ENCODE peak calls at places on chromosomes 5 and 9, in seven cellular contexts. M is GM12878; W is EH; X is tibial artery; Y is stimulated activated CD8-positive, alpha-beta memory T cell treated with anti-CD3 and anti-CD28 coated beads, Interleukin-15, amount 100 ng/mL, for 48 hours; H is activated CD4-positive, CD25-positive, alpha-beta regulatory T cell treated with anti-CD3 and anti-CD28 coated beads, Interleukin-2, amount 50 U/mL, for 72 hours; U is mesothelial cell of epicardium. V is an unnamed sample.

GRCh38 chr5:134494780-134495179 is 30.7 kb upstream of the JADE2 start:
- DNase-seq in M (no peak), W (no peak), X (no peak), Y (no peak), H (no peak), U (no peak), V (no peak)

GRCh38 chr9:34576943-34577634 is 12.4 kb downstream of the CNTFR start:
- DNase-seq in M (no peak), W (no peak), X (no peak), Y (no peak), H (no peak), U (no peak), V (no peak)

GRCh38 chr9:69546265-69546664 is 125.9 kb downstream of the APBA1 start:
- DNase-seq in M (no peak), W (peak), X (no peak), Y (no peak), H (no peak), U (no peak), V (peak)

GRCh38 chr5:140481758-140482157 is 65.7 kb upstream of the EIF4EBP3 start:
- DNase-seq in M (no peak), W (peak), X (no peak), Y (no peak), H (no peak), U (no peak), V (no peak)

GRCh38 chr5:55577353-55578060 is 42.7 kb upstream of the PLPP1 start:
- DNase-seq in M (no peak), W (peak), X (peak), Y (no peak), H (no peak), U (no peak), V (no peak)

GRCh38 chr9:77712533-77713130 is 64.5 kb upstream of the GNA14 start:
- DNase-seq in M (no peak), W (peak), X (no peak), Y (no peak), H (no peak), U (no peak), V (peak)

GRCh38 chr9:72935595-72935994 is 17.3 kb downstream of the ALDH1A1 start:
- DNase-seq in M (no peak), W (no peak), X (no peak), Y (no peak), H (no peak), U (no peak), V (no peak)

GRCh38 chr9:132892383-132892782 is 13.7 kb downstream of the SPACA9 start:
- DNase-seq in M (no peak), W (no peak), X (no peak), Y (no peak), H (no peak), U (no peak), V (no peak)

GRCh38 chr9:127899200-127899943 is at the start of gene ST6GALNAC6:
- DNase-seq in M (no peak), W (peak), X (no peak), Y (peak), H (peak), U (peak), V (peak)

GRCh38 chr5:127442085-127442484 is 75.4 kb upstream of the PRRC1 start:
- DNase-seq in M (no peak), W (peak), X (no peak), Y (no peak), H (no peak), U (no peak), V (no peak)

V was measured in SW 1271.